ENCODE peak calls at places on chromosomes 6 and 20, in nine cellular contexts. T is mesendoderm; S is left lung; Y is IMR-90; A is aorta; M is right atrium auricular region; N is cardiac muscle cell; V is CD8-positive, alpha-beta memory T cell; L is breast epithelium. D is an unnamed sample.

GRCh38 chr20:7971536-7972285 is 31.5 kb upstream of the HAO1 start:
- DNase-seq in T (no peak), S (no peak), Y (peak), A (no peak), M (no peak), N (peak), V (no peak), L (no peak), D (no peak)

GRCh38 chr20:17896247-17896723 is 72.3 kb downstream of the SNX5 start:
- DNase-seq in T (no peak), S (no peak), Y (no peak), A (no peak), M (no peak), N (peak), V (no peak), L (no peak), D (no peak)

GRCh38 chr6:7976485-7977010 is 66.0 kb upstream of the TXNDC5 start:
- DNase-seq in T (no peak), S (no peak), Y (no peak), A (no peak), M (no peak), N (no peak), V (no peak), L (no peak), D (no peak)

GRCh38 chr20:24118781-24119175 is 130.2 kb upstream of the GGTLC1 start:
- DNase-seq in T (no peak), S (no peak), Y (no peak), A (no peak), M (no peak), N (peak), V (no peak), L (no peak), D (no peak)

GRCh38 chr6:51571168-51571567 is 516.2 kb downstream of the PKHD1 start:
- DNase-seq in T (no peak), S (no peak), Y (no peak), A (no peak), M (no peak), N (no peak), V (no peak), L (no peak), D (no peak)

GRCh38 chr6:26552640-26553189 is 14.5 kb downstream of the HMGN4 start:
- DNase-seq in T (no peak), S (no peak), Y (no peak), A (no peak), M (no peak), N (no peak), V (no peak), L (no peak), D (no peak)

GRCh38 chr20:37879003-37879599 is 23.8 kb upstream of the VSTM2L start:
- DNase-seq in T (no peak), S (no peak), Y (no peak), A (no peak), M (no peak), N (no peak), V (no peak), L (no peak), D (no peak)

GRCh38 chr20:63979549-63980316 is at the start of gene SAMD10:
- DNase-seq in T (peak), S (peak), Y (peak), A (no peak), M (no peak), N (peak), V (peak), L (no peak), D (peak)

GRCh38 chr20:10654630-10655029 is 19.2 kb downstream of the JAG1 start:
- DNase-seq in T (peak), S (no peak), Y (no peak), A (peak), M (no peak), N (no peak), V (no peak), L (no peak), D (no peak)

GRCh38 chr6:73854998-73855718 is 159.2 kb downstream of the CD109 start:
- DNase-seq in T (peak), S (no peak), Y (peak), A (no peak), M (no peak), N (peak), V (peak), L (no peak), D (no peak)

GRCh38 chr6:122286512-122286911 is 112.9 kb upstream of the HSF2 start:
- DNase-seq in T (no peak), S (no peak), Y (no peak), A (no peak), M (no peak), N (no peak), V (no peak), L (no peak), D (no peak)

GRCh38 chr6:135268740-135269139 is 87.6 kb downstream of the MYB start:
- DNase-seq in T (no peak), S (no peak), Y (no peak), A (no peak), M (no peak), N (no peak), V (no peak), L (no peak), D (no peak)

GRCh38 chr20:38353298-38353697 is 7.0 kb downstream of the LBP start:
- DNase-seq in T (no peak), S (no peak), Y (peak), A (no peak), M (no peak), N (peak), V (no peak), L (no peak), D (no peak)

GRCh38 chr20:14445902-14446301 is 108.5 kb upstream of the FLRT3 start:
- DNase-seq in T (no peak), S (no peak), Y (no peak), A (no peak), M (no peak), N (no peak), V (no peak), L (no peak), D (no peak)

GRCh38 chr6:74268821-74269600 is 573.0 kb downstream of the CD109 start:
- DNase-seq in T (no peak), S (no peak), Y (peak), A (no peak), M (no peak), N (no peak), V (no peak), L (no peak), D (no peak)

GRCh38 chr6:148398244-148398643 is 55.6 kb downstream of the SASH1 start:
- DNase-seq in T (no peak), S (no peak), Y (no peak), A (no peak), M (peak), N (no peak), V (no peak), L (no peak), D (no peak)

GRCh38 chr6:148398686-148399085 is 56.0 kb downstream of the SASH1 start:
- DNase-seq in T (no peak), S (no peak), Y (no peak), A (no peak), M (no peak), N (no peak), V (no peak), L (no peak), D (no peak)

GRCh38 chr6:148405893-148406292 is 63.3 kb downstream of the SASH1 start:
- DNase-seq in T (no peak), S (no peak), Y (no peak), A (no peak), M (no peak), N (no peak), V (no peak), L (no peak), D (no peak)

GRCh38 chr6:148404456-148405022 is 61.9 kb downstream of the SASH1 start:
- DNase-seq in T (no peak), S (no peak), Y (no peak), A (no peak), M (no peak), N (no peak), V (no peak), L (no peak), D (no peak)

DNA sequence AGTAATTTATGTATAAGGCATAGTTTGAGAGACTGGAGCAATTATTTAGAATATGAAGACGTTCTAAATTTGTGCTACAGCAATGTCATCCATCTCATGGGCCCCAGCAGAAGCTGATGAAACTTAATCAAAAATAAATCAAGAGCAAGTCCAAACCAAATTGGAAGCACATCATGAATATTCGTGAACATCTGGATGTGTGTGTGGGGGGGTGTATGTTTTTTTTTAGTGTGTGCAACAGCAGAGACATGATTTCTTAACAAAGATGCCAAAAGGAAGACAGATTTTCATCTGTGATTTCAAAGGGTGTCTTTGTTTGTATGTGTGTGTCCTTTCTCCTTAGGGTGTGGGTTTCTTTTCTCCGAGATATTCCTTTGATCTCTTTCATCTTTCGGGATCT is 58.9 kb downstream of the SASH1 start:
- DNase-seq in T (no peak), S (no peak), Y (no peak), A (no peak), M (no peak), N (no peak), V (no peak), L (no peak), D (no peak)
- H3K27ac ChIP-seq in T (no peak), S (no peak), Y (no peak), A (no peak), M (peak), N (no peak), V (no peak), L (no peak), D (no peak)

DNA sequence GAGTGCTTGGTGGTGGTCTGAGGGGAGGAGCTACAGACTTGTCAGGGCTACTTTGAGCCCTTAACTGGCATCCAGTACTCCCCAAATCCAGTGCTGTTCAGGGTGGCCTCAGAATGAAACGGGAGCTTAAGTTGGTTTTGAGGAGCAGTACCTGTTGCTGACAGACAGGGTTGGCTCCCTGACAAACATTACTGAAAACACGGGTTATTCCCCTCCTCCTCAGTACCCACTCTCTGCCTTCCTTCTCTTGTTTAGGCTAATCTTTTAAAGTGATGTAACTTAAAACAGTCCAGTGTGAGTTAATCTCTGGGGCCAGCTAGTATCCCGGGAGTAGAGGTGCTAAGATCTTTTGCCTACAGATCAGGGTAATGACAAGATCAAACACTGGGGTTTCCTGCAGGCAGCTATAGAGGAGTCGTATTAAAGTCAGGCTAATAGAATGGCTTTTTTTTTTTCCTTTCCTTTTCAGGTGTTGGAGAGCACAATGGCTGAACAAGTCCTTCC is 3.7 kb downstream of the TNFAIP3 start:
- DNase-seq in T (no peak), S (no peak), Y (peak), A (no peak), M (no peak), N (no peak), V (peak), L (no peak), D (no peak)
- H3K4me3 ChIP-seq in T (no peak), S (no peak), Y (peak), A (no peak), M (peak), N (no peak), V (peak), L (peak), D (peak)

GRCh38 chr20:1330075-1330830 is 1.3 kb upstream of the SDCBP2 start:
- DNase-seq in T (no peak), S (peak), Y (no peak), A (no peak), M (peak), N (peak), V (no peak), L (no peak), D (peak)

GRCh38 chr20:1331801-1332453 is 3.0 kb upstream of the SDCBP2 start:
- DNase-seq in T (no peak), S (no peak), Y (no peak), A (peak), M (peak), N (no peak), V (no peak), L (no peak), D (no peak)

GRCh38 chr20:1328680-1329330 is at the start of gene SDCBP2:
- DNase-seq in T (no peak), S (peak), Y (no peak), A (no peak), M (peak), N (no peak), V (no peak), L (no peak), D (peak)

GRCh38 chr20:1332749-1333300 is 3.9 kb upstream of the SDCBP2 start:
- DNase-seq in T (no peak), S (no peak), Y (no peak), A (no peak), M (peak), N (no peak), V (no peak), L (no peak), D (no peak)

GRCh38 chr20:1331101-1331500 is 2.2 kb upstream of the SDCBP2 start:
- DNase-seq in T (no peak), S (no peak), Y (no peak), A (peak), M (peak), N (no peak), V (no peak), L (no peak), D (peak)
- H3K27ac ChIP-seq in T (no peak), S (no peak), Y (no peak), A (no peak), M (peak), N (no peak), V (no peak), L (peak), D (peak)

GRCh38 chr6:30955367-30956042 is 14.7 kb downstream of the MUCL3 start:
- DNase-seq in T (peak), S (peak), Y (peak), A (peak), M (peak), N (peak), V (peak), L (peak), D (no peak)
- H3K4me3 ChIP-seq in T (no peak), S (peak), Y (peak), A (peak), M (peak), N (peak), V (peak), L (peak), D (peak)

GRCh38 chr20:44597516-44597915 is 15.1 kb downstream of the PKIG start:
- DNase-seq in T (no peak), S (no peak), Y (no peak), A (no peak), M (no peak), N (no peak), V (no peak), L (no peak), D (no peak)
- H3K27ac ChIP-seq in T (no peak), S (peak), Y (no peak), A (peak), M (peak), N (no peak), V (no peak), L (peak), D (peak)

GRCh38 chr6:111997863-111998191 is 56.1 kb upstream of the CCN6 start:
- DNase-seq in T (no peak), S (no peak), Y (no peak), A (no peak), M (peak), N (no peak), V (no peak), L (no peak), D (peak)
- H3K4me3 ChIP-seq in T (no peak), S (no peak), Y (no peak), A (no peak), M (peak), N (no peak), V (no peak), L (no peak), D (peak)